ENCODE peak calls at places on chromosomes 11 and 22, in seven cellular contexts. Y, T, E, Z, V, M and U are unnamed samples.

GRCh38 chr11:75199412-75199955 is 41.1 kb upstream of the TPBGL start:
- DNase-seq in Y (no peak), M (no peak), Z (no peak), V (no peak), E (no peak), T (no peak), U (no peak)

GRCh38 chr11:117375960-117376359 is 48.3 kb downstream of the CEP164 start:
- DNase-seq in V (no peak), M (no peak), Z (no peak), Y (no peak), T (no peak), E (no peak), U (no peak)

GRCh38 chr11:14655435-14655834 is 11.8 kb downstream of the PDE3B start:
- DNase-seq in Y (no peak), T (no peak), V (no peak), M (no peak), Z (no peak), E (no peak), U (no peak)

GRCh38 chr22:40147388-40148176 is 30.1 kb upstream of the TNRC6B start:
- DNase-seq in E (no peak), Z (no peak), T (no peak), V (no peak), Y (no peak), M (no peak), U (no peak)

GRCh38 chr22:26483043-26483438 is 542 bp downstream of the HPS4 start:
- DNase-seq in T (no peak), Z (no peak), M (no peak), Y (peak; percentile 21), V (no peak), E (no peak), U (no peak)

GRCh38 chr11:46247090-46247489 is 30.4 kb upstream of the CREB3L1 start:
- DNase-seq in M (no peak), Y (peak; percentile 57), E (peak; percentile 74), Z (peak; percentile 88), T (no peak), V (no peak), U (no peak)

GRCh38 chr11:15097411-15097810 is 17.3 kb upstream of the INSC start:
- DNase-seq in M (no peak), V (no peak), E (peak; percentile 75), Z (no peak), T (no peak), Y (no peak), U (no peak)

GRCh38 chr22:50270302-50271010 is at the start of gene MAPK11:
- DNase-seq in E (peak; percentile 62), M (peak; percentile 73), Y (peak; percentile 85), T (peak; percentile 22), Z (peak; percentile 62), V (no peak), U (no peak)

GRCh38 chr11:76233936-76234703 is 27.8 kb upstream of the WNT11 start:
- DNase-seq in M (peak; percentile 55), E (peak; percentile 25), Y (peak; percentile 40), T (peak; percentile 29), Z (peak; percentile 93), V (peak; percentile 62), U (peak; percentile 14)

GRCh38 chr11:9633674-9634073 is 30.2 kb upstream of the SWAP70 start:
- DNase-seq in Z (no peak), M (no peak), E (no peak), T (no peak), V (no peak), Y (no peak), U (no peak)

GRCh38 chr11:92380882-92381281 is 156.3 kb downstream of the FAT3 start:
- DNase-seq in Y (peak; percentile 71), V (no peak), M (no peak), Z (peak; percentile 47), T (no peak), E (peak; percentile 70), U (peak; percentile 32)

GRCh38 chr11:132604446-132604845 is 927.9 kb downstream of the OPCML start:
- DNase-seq in Y (peak; percentile 66), T (no peak), Z (peak; percentile 44), M (no peak), E (peak; percentile 68), V (no peak), U (no peak)

GRCh38 chr11:17489729-17490128 is 13.1 kb upstream of the ABCC8 start:
- DNase-seq in E (no peak), Y (no peak), V (no peak), T (no peak), M (no peak), Z (no peak), U (no peak)

GRCh38 chr11:86800076-86800955 is at the start of gene PRSS23:
- DNase-seq in Y (peak; percentile 96), V (peak; percentile 63), M (peak; percentile 77), Z (peak; percentile 74), T (peak; percentile 73), E (peak; percentile 56), U (no peak)

GRCh38 chr22:42792909-42793847 is 63.9 kb downstream of the ARFGAP3 start:
- DNase-seq in M (no peak), Y (no peak), V (no peak), Z (no peak), T (no peak), E (no peak), U (no peak)

GRCh38 chr11:10303558-10304363 is 1.1 kb upstream of the ADM start:
- DNase-seq in V (no peak), M (peak; percentile 71), Z (peak; percentile 68), T (peak; percentile 35), E (no peak), Y (peak; percentile 42), U (no peak)

GRCh38 chr22:45226681-45227186 is 14.0 kb downstream of the KIAA0930 start:
- DNase-seq in V (peak; percentile 90), Y (peak; percentile 79), T (no peak), E (peak; percentile 46), M (no peak), Z (peak; percentile 58), U (no peak)

GRCh38 chr11:75615709-75616108 is 53.1 kb downstream of the MAP6 start:
- DNase-seq in V (no peak), E (no peak), Z (no peak), Y (no peak), M (no peak), T (no peak), U (no peak)

GRCh38 chr22:39669432-39669831 is 98.9 kb downstream of the CACNA1I start:
- DNase-seq in V (no peak), M (no peak), Y (no peak), Z (no peak), E (no peak), T (no peak), U (no peak)

GRCh38 chr11:71311176-71311925 is 59.0 kb upstream of the SHANK2 start:
- DNase-seq in Y (peak; percentile 1), M (peak; percentile 21), T (no peak), E (no peak), V (no peak), Z (no peak), U (no peak)

GRCh38 chr11:109439684-109440083 is 17.7 kb downstream of the C11orf87 start:
- DNase-seq in E (no peak), M (no peak), Y (no peak), Z (no peak), T (no peak), V (no peak), U (no peak)

GRCh38 chr11:75403037-75403436 is 3.7 kb downstream of the RPS3 start:
- DNase-seq in V (no peak), E (no peak), Y (no peak), Z (no peak), M (no peak), T (no peak), U (no peak)

GRCh38 chr22:26429458-26430238 is 588 bp downstream of the ASPHD2 start:
- DNase-seq in M (no peak), E (no peak), Y (peak; percentile 42), Z (no peak), V (no peak), T (no peak), U (no peak)

GRCh38 chr22:37552560-37553163 is 7.6 kb upstream of the CDC42EP1 start:
- DNase-seq in M (peak; percentile 64), T (no peak), Y (peak; percentile 81), V (no peak), Z (peak; percentile 72), E (peak; percentile 47), U (no peak)